ENCODE peak calls at places on chromosomes 5 and 9, in five cellular contexts. C is neural progenitor cell, E is upper lobe of left lung, N is H1, X is PC-9. Q is an unnamed sample.

GRCh38 chr9:93473411-93473810 is 20.0 kb upstream of the FAM120AOS start:
- DNase-seq in C (no peak), E (no peak), N (no peak), X (peak; percentile 84), Q (no peak)

GRCh38 chr9:88197016-88197415 is 58.7 kb upstream of the SPATA31C2 start:
- DNase-seq in C (no peak), E (no peak), N (no peak), X (peak; percentile 66), Q (no peak)

GRCh38 chr9:105157178-105157583 is 87.3 kb upstream of the SLC44A1 start:
- DNase-seq in C (peak; percentile 66), E (no peak), N (no peak), X (peak; percentile 71), Q (peak; percentile 62)

GRCh38 chr9:129752915-129753724 is at the start of gene PTGES:
- DNase-seq in C (peak; percentile 79), E (peak; percentile 94), N (no peak), X (peak; percentile 84), Q (peak; percentile 85)

GRCh38 chr9:127133739-127134167 is 11.3 kb upstream of the ANGPTL2 start:
- DNase-seq in C (peak; percentile 53), E (peak; percentile 50), N (no peak), X (no peak), Q (no peak)

GRCh38 chr9:12439267-12439666 is 253.9 kb upstream of the TYRP1 start:
- DNase-seq in C (no peak), E (no peak), N (no peak), X (no peak), Q (no peak)

GRCh38 chr5:141094481-141095262 is at the start of gene PCDHB2:
- DNase-seq in C (peak; percentile 94), E (no peak), N (peak; percentile 75), X (no peak), Q (peak; percentile 76)

GRCh38 chr5:119897537-119898370 is 268.4 kb downstream of the FAM170A start:
- DNase-seq in C (no peak), E (no peak), N (no peak), X (no peak), Q (no peak)

GRCh38 chr5:125812631-125813030 is 610.6 kb upstream of the GRAMD2B start:
- DNase-seq in C (peak; percentile 4), E (no peak), N (no peak), X (no peak), Q (no peak)

GRCh38 chr5:148374693-148375360 is 8.9 kb upstream of the FBXO38 start:
- DNase-seq in C (peak; percentile 76), E (no peak), N (peak; percentile 29), X (peak; percentile 48), Q (peak; percentile 52)

GRCh38 chr5:180688326-180689070 is 39.1 kb upstream of the FLT4 start:
- DNase-seq in C (no peak), E (no peak), N (no peak), X (no peak), Q (no peak)

GRCh38 chr5:110807174-110807573 is 68.4 kb downstream of the SLC25A46 start:
- DNase-seq in C (no peak), E (no peak), N (no peak), X (no peak), Q (no peak)

GRCh38 chr5:54725391-54726280 is 208.1 kb downstream of the SNX18 start:
- DNase-seq in C (no peak), E (no peak), N (no peak), X (no peak), Q (no peak)

GRCh38 chr9:115691686-115692085 is 461.9 kb upstream of the PAPPA start:
- DNase-seq in C (no peak), E (no peak), N (no peak), X (no peak), Q (no peak)

GRCh38 chr9:133571896-133572595 is 37.1 kb downstream of the FAM163B start:
- DNase-seq in C (no peak), E (peak; percentile 78), N (no peak), X (no peak), Q (no peak)

GRCh38 chr9:26341545-26341944 is 551.1 kb downstream of the CAAP1 start:
- DNase-seq in C (no peak), E (no peak), N (no peak), X (no peak), Q (no peak)

DNA sequence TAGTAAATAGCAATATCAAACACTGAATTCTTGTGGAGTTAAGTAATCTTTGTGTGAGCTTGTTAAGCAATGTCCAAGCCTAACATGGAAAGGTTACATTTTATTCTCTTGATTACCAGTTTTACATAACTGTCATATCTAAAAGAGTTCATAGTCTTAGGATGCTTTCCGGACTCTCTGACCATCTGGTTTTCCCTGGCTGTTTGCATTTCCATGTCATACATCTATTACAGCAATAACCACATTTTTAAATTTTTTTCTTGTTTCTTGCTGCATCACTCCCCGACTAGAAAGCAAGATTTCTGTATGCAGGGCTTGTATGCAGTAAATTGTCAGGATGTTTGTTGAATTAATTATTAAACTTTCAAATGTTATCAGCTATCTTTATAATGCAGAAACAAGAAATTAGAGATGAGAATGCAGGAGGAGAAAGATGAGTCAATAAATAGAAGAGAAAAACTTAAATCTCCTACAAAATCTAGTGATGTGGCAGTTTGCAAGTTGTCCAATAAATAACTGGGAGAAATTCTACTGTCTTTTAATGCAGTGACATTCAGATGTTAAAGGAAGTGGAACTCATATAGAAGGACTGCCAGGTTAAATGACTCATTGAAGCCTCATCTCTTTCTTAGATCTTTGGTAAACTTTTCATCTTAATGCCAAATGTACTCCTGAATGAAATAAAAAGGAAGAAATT is 179.6 kb upstream of the SGCD start:
- DNase-seq in C (no peak), E (no peak), N (no peak), X (no peak), Q (no peak)
- H3K27me3 ChIP-seq in C (no peaks in the 10 kb centered on the region), E (no peaks in the 10 kb centered on the region), N (no peaks in the 10 kb centered on the region), X (no peaks in the 10 kb centered on the region), Q (no peaks in the 10 kb centered on the region)

GRCh38 chr5:179160584-179160983 is 100.4 kb downstream of the ZNF354C start:
- DNase-seq in C (no peak), E (no peak), N (no peak), X (no peak), Q (no peak)

GRCh38 chr5:179154991-179155955 is 95.1 kb downstream of the ZNF354C start:
- DNase-seq in C (no peak), E (no peak), N (no peak), X (no peak), Q (no peak)

GRCh38 chr5:179161901-179162300 is 101.7 kb downstream of the ZNF354C start:
- DNase-seq in C (no peak), E (no peak), N (no peak), X (no peak), Q (no peak)

GRCh38 chr5:179162351-179163235 is 102.4 kb downstream of the ZNF354C start:
- DNase-seq in C (no peak), E (no peak), N (no peak), X (no peak), Q (no peak)

DNA sequence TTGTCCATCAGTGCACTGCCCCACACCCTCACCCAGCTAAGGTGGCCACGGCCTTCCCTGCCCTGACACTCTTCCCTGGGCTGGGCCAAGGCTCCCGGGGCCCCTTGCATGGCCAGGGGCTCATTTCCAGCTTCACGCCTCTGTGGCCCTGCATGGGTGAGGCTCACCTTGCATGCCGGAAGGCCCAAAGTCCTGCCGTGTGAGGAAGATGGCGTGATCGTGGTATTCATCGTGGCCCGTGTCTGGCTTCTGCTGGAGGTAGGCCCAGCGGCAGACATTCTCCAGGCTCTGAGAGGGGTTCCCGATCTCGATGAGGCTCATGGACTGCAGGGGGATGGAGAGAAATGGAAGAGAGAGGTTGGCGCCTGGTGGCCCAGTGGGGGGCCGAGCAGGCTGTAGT is 98.4 kb downstream of the ZNF354C start:
- DNase-seq in C (no peak), E (no peak), N (no peak), X (no peak), Q (no peak)
- H3K36me3 ChIP-seq in C (no peaks in the 10 kb centered on the region), E (no peaks in the 10 kb centered on the region), N (no peaks in the 10 kb centered on the region), X (no peaks in the 10 kb centered on the region), Q (no peaks in the 10 kb centered on the region)

GRCh38 chr9:136856541-136857141 is 4.5 kb downstream of the MAMDC4 start:
- DNase-seq in C (no peak), E (peak; percentile 71), N (no peak), X (peak; percentile 31), Q (peak; percentile 13)
- TF ChIP-seq CTCF in C (no peak), E (no peak), N (no peak), X (no peak), Q (no peak)

DNA sequence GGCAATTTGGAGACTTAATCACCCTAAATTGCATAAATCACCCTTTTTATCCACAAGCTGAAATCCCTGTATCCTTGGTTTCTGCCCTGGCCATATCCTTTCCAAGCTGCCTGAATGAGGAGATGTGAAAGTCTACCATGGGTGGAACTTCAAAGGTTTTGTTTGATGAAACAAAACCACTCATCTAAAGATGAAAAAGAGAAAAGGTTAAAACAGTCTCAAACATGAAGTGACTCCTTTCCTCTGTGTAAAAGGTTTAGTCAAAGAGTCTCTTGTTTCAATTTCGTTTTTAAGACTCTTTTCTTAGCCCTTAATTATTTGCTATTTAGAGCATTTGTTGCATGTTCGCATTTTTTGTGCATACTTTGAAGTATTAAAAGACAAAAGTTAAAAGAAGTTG is 11.2 kb downstream of the SLC45A2 start:
- DNase-seq in C (no peak), E (no peak), N (no peak), X (no peak), Q (no peak)
- H3K27me3 ChIP-seq in C (no peaks in the 10 kb centered on the region), E (no peaks in the 10 kb centered on the region), N (no peaks in the 10 kb centered on the region), X (no peaks in the 10 kb centered on the region), Q (peaks cover 16% of the 10 kb centered on the region)

DNA sequence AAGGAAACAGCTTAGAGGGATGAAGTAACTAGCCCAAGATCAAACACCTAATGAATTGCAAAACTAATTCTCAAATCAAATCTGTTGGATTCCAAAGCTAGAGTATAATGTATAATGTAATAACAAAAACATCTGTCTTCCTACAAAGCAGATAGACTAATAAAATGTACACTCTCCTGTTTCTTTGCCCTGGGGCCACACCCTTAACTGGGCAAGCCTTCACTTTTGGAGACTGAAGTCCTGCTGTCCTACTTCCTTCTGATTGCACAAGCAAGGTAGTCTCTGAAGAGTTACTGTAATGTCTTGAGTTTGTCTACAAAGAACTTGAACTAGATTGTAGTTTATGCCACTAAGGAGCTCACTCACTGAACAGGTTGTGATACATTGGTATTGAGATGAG is 2.5 kb downstream of the TTC1 start:
- DNase-seq in C (no peak), E (no peak), N (no peak), X (peak; percentile 35), Q (no peak)
- H3K36me3 ChIP-seq in C (no peaks in the 10 kb centered on the region), E (peaks cover 6% of the 10 kb centered on the region), N (peaks cover 8% of the 10 kb centered on the region), X (peaks cover 32% of the 10 kb centered on the region), Q (peaks cover 21% of the 10 kb centered on the region)

Q was measured in BE2C.